ENCODE peak calls at places on chromosomes 6 and 20, in six cellular contexts. A is AML-193, R is brain pericyte, O is NAMALWA, I is neural progenitor cell, P is Ammon's horn. X is an unnamed sample.

GRCh38 chr6:33808781-33809180 is 5.0 kb upstream of the MLN start:
- DNase-seq in A (no peak), R (no peak), O (no peak), I (peak), P (no peak), X (no peak)

GRCh38 chr20:46243707-46244628 is 64.3 kb downstream of the CDH22 start:
- DNase-seq in A (no peak), R (no peak), O (no peak), I (no peak), P (no peak), X (no peak)

GRCh38 chr6:145071836-145072235 is 663.5 kb downstream of the EPM2A start:
- DNase-seq in A (no peak), R (no peak), O (no peak), I (no peak), P (no peak), X (no peak)

GRCh38 chr6:146550911-146551310 is 7.3 kb downstream of the RAB32 start:
- DNase-seq in A (no peak), R (no peak), O (no peak), I (no peak), P (no peak), X (no peak)

GRCh38 chr6:1761472-1761871 is 151.8 kb downstream of the FOXC1 start:
- DNase-seq in A (no peak), R (no peak), O (no peak), I (no peak), P (no peak), X (no peak)

GRCh38 chr20:63044605-63045004 is 37.8 kb upstream of the BHLHE23 start:
- DNase-seq in A (no peak), R (no peak), O (no peak), I (no peak), P (no peak), X (no peak)

GRCh38 chr6:10857259-10857658 is 18.9 kb upstream of the MAK start:
- DNase-seq in A (no peak), R (no peak), O (no peak), I (no peak), P (no peak), X (no peak)

GRCh38 chr20:12955611-12956010 is 53.2 kb upstream of the SPTLC3 start:
- DNase-seq in A (no peak), R (no peak), O (no peak), I (no peak), P (no peak), X (no peak)

GRCh38 chr6:37514840-37515239 is 15.1 kb upstream of the CCDC167 start:
- DNase-seq in A (no peak), R (no peak), O (no peak), I (no peak), P (peak), X (no peak)

X was measured in T-helper 2 cell treated with Interferon-gamma antibody and Interleukin-4, amounts not matched to agents 5 μg/mL and 100 μg/mL, for 36 hours.